ENCODE peak calls at places on chromosomes 11 and 22, in ten cellular contexts. R is retinal pigment epithelial cell, P is HL-60, M is pancreas, J is GM23248, V is GM12865, Z is colonic mucosa, G is A549, H is adrenal gland, O is heart right ventricle. Y is an unnamed sample.

GRCh38 chr11:6622261-6623171 is 3.3 kb upstream of the TPP1 start:
- DNase-seq in J (no peak), H (peak; percentile 15), V (no peak), R (no peak), M (no peak), Z (no peak), G (no peak), P (no peak), O (no peak), Y (no peak)

GRCh38 chr11:61091373-61092279 is 10.7 kb upstream of the CD5 start:
- DNase-seq in V (peak; percentile 44), H (no peak), G (no peak), R (no peak), J (peak; percentile 47), M (no peak), P (no peak), Z (no peak), O (no peak), Y (peak; percentile 4)

GRCh38 chr11:68347345-68347744 is 35.0 kb downstream of the LRP5 start:
- DNase-seq in Z (no peak), M (no peak), J (no peak), G (no peak), P (no peak), R (no peak), V (no peak), H (no peak), O (no peak), Y (no peak)

GRCh38 chr11:96292291-96293010 is 50.5 kb downstream of the MAML2 start:
- DNase-seq in R (no peak), G (no peak), P (no peak), O (no peak), V (no peak), Z (no peak), J (no peak), H (no peak), M (no peak), Y (no peak)

GRCh38 chr11:104999716-105000115 is 23.3 kb downstream of the CASP5 start:
- DNase-seq in Z (no peak), H (no peak), G (no peak), O (no peak), V (no peak), P (no peak), J (no peak), R (no peak), M (no peak), Y (no peak)

GRCh38 chr11:28727254-28727653 is 619.1 kb downstream of the METTL15 start:
- DNase-seq in V (no peak), M (no peak), O (no peak), H (no peak), Z (no peak), G (no peak), J (peak; percentile 62), R (no peak), P (no peak), Y (peak; percentile 65)

GRCh38 chr22:31490496-31490925 is 869 bp upstream of the EIF4ENIF1 start:
- DNase-seq in O (peak; percentile 60), P (peak; percentile 96), G (peak; percentile 37), M (peak; percentile 37), H (peak; percentile 61), V (peak; percentile 97), R (peak; percentile 54), J (peak; percentile 85), Z (peak; percentile 66), Y (peak; percentile 78)

GRCh38 chr11:82771781-82772180 is 38.1 kb upstream of the FAM181B start:
- DNase-seq in P (no peak), R (no peak), J (no peak), V (no peak), G (no peak), O (no peak), H (no peak), M (no peak), Z (no peak), Y (no peak)

GRCh38 chr11:66336234-66337102 is at the start of gene RIN1:
- DNase-seq in J (peak; percentile 98), M (peak; percentile 54), R (peak; percentile 48), G (peak; percentile 93), V (peak; percentile 89), Z (peak; percentile 81), O (peak; percentile 66), P (peak; percentile 75), H (peak; percentile 81), Y (peak; percentile 98)

GRCh38 chr11:74672956-74673895 is 58.0 kb downstream of the CHRDL2 start:
- DNase-seq in V (no peak), O (peak; percentile 71), H (peak; percentile 78), M (peak; percentile 58), Z (peak; percentile 32), G (peak; percentile 86), P (peak; percentile 14), J (peak; percentile 97), R (peak; percentile 98), Y (peak; percentile 98)

GRCh38 chr11:134574425-134574824 is 162.4 kb upstream of the B3GAT1 start:
- DNase-seq in Z (no peak), M (no peak), P (no peak), V (no peak), H (no peak), R (no peak), O (peak; percentile 1), G (no peak), J (no peak), Y (no peak)

GRCh38 chr22:39489094-39490068 is 12.7 kb upstream of the MIEF1 start:
- DNase-seq in Z (no peak), G (no peak), M (no peak), O (no peak), J (no peak), R (no peak), P (peak; percentile 15), V (no peak), H (no peak), Y (no peak)

GRCh38 chr11:121533556-121534050 is 80.8 kb upstream of the SORL1-AS1 start:
- DNase-seq in R (no peak), P (no peak), V (no peak), G (no peak), O (no peak), H (no peak), Z (no peak), M (no peak), J (no peak), Y (no peak)

GRCh38 chr11:12247543-12248287 is 129.7 kb upstream of the PARVA start:
- DNase-seq in R (no peak), H (no peak), Z (no peak), G (no peak), P (no peak), M (no peak), V (no peak), O (no peak), J (no peak), Y (no peak)
- H3K4me3 ChIP-seq in R (no peak overlapping the region), H (no peak overlapping the region), Z (no peak overlapping the region), G (no peak overlapping the region), P (no peak overlapping the region), M (no peak overlapping the region), V (no peak overlapping the region), O (no peak overlapping the region), J (no peak overlapping the region), Y (no peak overlapping the region)

DNA sequence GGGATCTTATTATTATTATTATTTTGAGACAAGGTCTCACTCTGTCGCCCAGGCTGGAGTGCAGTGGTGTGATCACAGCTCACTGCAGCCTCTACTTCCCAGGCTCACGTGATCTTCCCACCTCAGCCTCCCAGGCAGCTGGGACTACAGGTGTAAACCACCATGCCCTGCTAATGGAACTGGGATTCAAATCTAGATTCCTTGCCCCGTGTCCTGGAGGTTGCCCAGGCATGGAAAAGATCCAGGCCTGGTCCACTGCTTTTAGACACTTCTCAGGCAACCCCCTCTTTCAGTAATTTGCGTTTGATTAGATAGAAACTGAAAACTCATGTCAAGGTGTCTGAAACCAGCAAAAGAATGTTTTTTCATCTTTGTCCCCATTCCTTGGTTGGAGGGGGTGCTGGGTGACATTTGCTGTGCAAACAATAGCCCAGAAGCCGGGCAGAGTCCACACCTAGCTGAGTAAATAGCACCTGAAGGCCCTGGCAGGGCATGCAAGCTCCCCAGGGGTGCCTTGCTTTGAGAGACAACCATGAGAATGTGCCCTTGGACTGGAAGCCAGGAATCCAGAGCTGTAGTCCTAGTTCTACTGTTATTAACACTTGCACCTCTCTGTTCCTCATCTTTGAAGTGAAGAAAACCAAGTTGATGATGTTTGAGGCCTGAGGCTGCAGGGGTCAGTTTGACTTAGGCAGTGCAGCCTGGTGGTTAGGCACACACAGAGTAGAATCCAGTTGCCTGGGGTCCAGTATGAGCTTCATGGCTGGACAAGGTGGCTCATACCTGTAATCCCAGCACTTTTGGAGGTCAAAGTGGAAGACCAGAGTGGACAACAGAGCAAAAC is 19.1 kb upstream of the XBP1 start:
- DNase-seq in P (no peak), Z (peak; percentile 81), G (no peak), V (peak; percentile 81), O (no peak), H (no peak), R (no peak), M (peak; percentile 91), J (no peak), Y (no peak)
- H3K4me3 ChIP-seq in P (no peak overlapping the region), Z (no peak overlapping the region), G (no peak overlapping the region), V (peak overlapping the region; percentile 29), O (no peak overlapping the region), H (no peak overlapping the region), R (no peak overlapping the region), M (no peak overlapping the region), J (no peak overlapping the region), Y (no peak overlapping the region)

DNA sequence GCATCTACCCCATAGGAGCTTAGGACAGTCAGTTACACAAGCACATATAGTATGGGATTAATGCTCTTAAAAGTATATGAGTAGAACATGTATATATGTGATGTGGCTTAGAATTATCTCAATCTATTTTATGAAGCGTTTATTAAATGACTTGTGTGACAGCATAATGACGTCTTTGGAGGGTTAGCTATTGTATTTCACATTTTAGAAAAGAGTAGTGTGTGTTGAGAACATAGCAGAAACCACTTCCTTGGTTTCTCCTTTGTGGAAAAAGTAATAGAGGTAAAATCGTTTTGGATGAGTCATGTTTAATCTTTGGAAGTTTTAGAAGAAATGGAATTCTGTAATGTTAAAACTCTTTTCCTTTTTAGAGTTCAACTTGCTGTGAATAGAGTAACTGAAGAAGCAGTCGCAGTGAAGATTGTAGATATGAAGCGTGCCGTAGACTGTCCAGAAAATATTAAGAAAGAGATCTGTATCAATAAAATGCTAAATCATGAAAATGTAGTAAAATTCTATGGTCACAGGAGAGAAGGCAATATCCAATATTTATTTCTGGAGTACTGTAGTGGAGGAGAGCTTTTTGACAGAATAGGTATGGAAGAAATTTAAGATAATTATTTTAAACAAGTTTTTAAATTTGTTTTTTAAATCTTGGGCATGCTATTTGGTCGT is 2.4 kb downstream of the CHEK1 start:
- DNase-seq in P (no peak), H (no peak), V (no peak), M (no peak), J (peak; percentile 7), O (no peak), Z (no peak), R (no peak), G (no peak), Y (peak; percentile 64)
- H3K4me3 ChIP-seq in P (peak overlapping the region; percentile 93), H (no peak overlapping the region), V (peak overlapping the region; percentile 93), M (no peak overlapping the region), J (peak overlapping the region; percentile 91), O (no peak overlapping the region), Z (no peak overlapping the region), R (peak overlapping the region; percentile 86), G (peak overlapping the region; percentile 60), Y (peak overlapping the region; percentile 88)

DNA sequence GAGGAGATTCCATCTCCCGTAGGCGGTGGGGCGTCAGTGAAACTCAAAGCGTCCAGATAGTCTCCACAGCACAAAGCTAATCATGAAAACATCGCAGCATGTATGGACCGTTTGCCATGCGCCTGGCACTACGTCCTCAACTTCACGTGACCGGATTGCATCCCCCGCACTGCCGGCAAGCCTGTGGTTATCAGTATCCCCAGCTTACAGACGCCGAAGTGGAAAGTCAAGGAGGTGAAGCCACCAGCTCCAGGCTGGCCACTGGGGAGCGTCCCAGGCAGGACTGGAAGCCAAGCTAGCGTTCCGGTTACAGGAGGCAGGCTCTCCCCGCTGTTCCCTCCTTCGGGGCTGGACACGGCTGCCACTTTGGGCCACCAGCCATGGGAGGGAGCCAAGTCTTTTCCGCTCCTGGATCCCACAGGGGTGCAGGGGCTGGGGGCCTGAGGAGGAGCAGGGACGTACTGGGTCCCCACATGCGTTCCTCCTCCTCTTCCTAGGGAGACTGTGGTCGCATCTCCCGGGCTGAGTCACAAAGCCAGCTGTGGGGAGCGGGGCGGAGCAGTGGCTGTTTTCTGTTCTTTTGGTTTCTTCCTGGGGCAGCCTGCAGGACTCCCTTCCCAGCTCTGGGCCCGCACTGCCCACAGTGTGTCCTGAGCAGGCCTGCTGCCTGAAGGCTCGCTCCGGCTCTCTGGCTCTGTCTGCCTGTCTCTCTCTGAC is 4.3 kb upstream of the OSBPL5 start:
- DNase-seq in O (peak; percentile 62), M (peak; percentile 39), Z (no peak), H (peak; percentile 77), J (peak; percentile 91), R (no peak), G (no peak), V (no peak), P (peak; percentile 84), Y (peak; percentile 66)
- H3K4me3 ChIP-seq in O (peak overlapping the region; percentile 43), M (no peak overlapping the region), Z (peak overlapping the region; percentile 23), H (no peak overlapping the region), J (peak overlapping the region; percentile 68), R (peak overlapping the region; percentile 3), G (peak overlapping the region; percentile 28), V (no peak overlapping the region), P (peak overlapping the region; percentile 21), Y (peak overlapping the region; percentile 58)

Y was measured in astrocyte.